ENCODE peak calls at places on chromosomes 12 and 14, in four cellular contexts. J is CD8-positive, alpha-beta T cell; W is psoas muscle; P is lower lobe of right lung. T is an unnamed sample.

GRCh38 chr12:27236498-27236897 is 7.6 kb upstream of the STK38L start:
- DNase-seq in P (no peak), J (no peak), W (no peak), T (no peak)

GRCh38 chr14:100529561-100530031 is 57.6 kb downstream of the BEGAIN start:
- DNase-seq in J (no peak), P (peak; percentile 28), W (peak; percentile 50), T (no peak)

GRCh38 chr12:93002278-93003054 is 73.4 kb upstream of the EEA1 start:
- DNase-seq in W (no peak), P (no peak), J (no peak), T (no peak)

GRCh38 chr12:121579190-121579791 is 1.5 kb downstream of the KDM2B start:
- DNase-seq in W (peak; percentile 68), J (peak; percentile 31), P (peak; percentile 61), T (peak; percentile 58)

GRCh38 chr14:51093371-51094281 is 1.3 kb downstream of the TRIM9 start:
- DNase-seq in J (peak; percentile 30), W (no peak), P (no peak), T (peak; percentile 70)

GRCh38 chr12:79522657-79523386 is 167.9 kb downstream of the PAWR start:
- DNase-seq in P (no peak), J (no peak), W (no peak), T (no peak)

GRCh38 chr14:101857226-101857625 is 95.7 kb downstream of the PPP2R5C start:
- DNase-seq in J (no peak), P (no peak), W (no peak), T (no peak)

GRCh38 chr12:53956251-53956887 is 1.7 kb downstream of the HOXC12 start:
- DNase-seq in J (no peak), P (no peak), W (peak; percentile 48), T (no peak)

GRCh38 chr12:11839093-11839641 is 189.7 kb downstream of the ETV6 start:
- DNase-seq in P (no peak), J (no peak), W (no peak), T (peak; percentile 57)

GRCh38 chr12:11759894-11760293 is 110.4 kb downstream of the ETV6 start:
- DNase-seq in P (no peak), J (no peak), W (no peak), T (no peak)

GRCh38 chr12:113601656-113602263 is 130.1 kb upstream of the LHX5 start:
- DNase-seq in P (no peak), W (no peak), J (no peak), T (no peak)

GRCh38 chr14:89384023-89384422 is 33.0 kb downstream of the FOXN3 start:
- DNase-seq in J (no peak), W (no peak), P (no peak), T (no peak)

GRCh38 chr14:79809849-79810612 is 401.3 kb downstream of the DIO2 start:
- DNase-seq in P (no peak), J (no peak), W (no peak), T (no peak)

GRCh38 chr12:11875414-11875935 is 195.3 kb upstream of the BCL2L14 start:
- DNase-seq in P (no peak), W (no peak), J (no peak), T (no peak)

GRCh38 chr14:105014631-105015030 is 6.3 kb downstream of the CDCA4 start:
- DNase-seq in J (no peak), W (no peak), P (no peak), T (no peak)

GRCh38 chr14:92121207-92121669 is 268 bp downstream of the NDUFB1 start:
- DNase-seq in P (peak; percentile 64), J (peak; percentile 11), W (peak; percentile 80), T (peak; percentile 62)

GRCh38 chr12:113190761-113191160 is 5.2 kb downstream of the RITA1 start:
- DNase-seq in P (no peak), W (no peak), J (no peak), T (no peak)

GRCh38 chr12:53575502-53576264 is 50.5 kb downstream of the ATF7 start:
- DNase-seq in W (no peak), P (no peak), J (no peak), T (peak; percentile 46)

GRCh38 chr14:90443161-90444076 is 46.6 kb downstream of the CALM1 start:
- DNase-seq in W (no peak), J (no peak), P (no peak), T (no peak)

GRCh38 chr12:53569174-53569557 is 57.0 kb downstream of the ATF7 start:
- DNase-seq in J (no peak), P (no peak), W (no peak), T (no peak)

GRCh38 chr14:58488550-58488949 is 61.0 kb downstream of the KIAA0586 start:
- DNase-seq in W (no peak), P (no peak), J (no peak), T (no peak)

GRCh38 chr12:22491034-22491433 is 53.3 kb downstream of the C2CD5 start:
- DNase-seq in W (no peak), J (no peak), P (no peak), T (no peak)

GRCh38 chr14:99573436-99574098 is 30.4 kb downstream of the CCDC85C start:
- DNase-seq in P (no peak), J (no peak), W (no peak), T (no peak)

GRCh38 chr14:56241441-56241840 is 123.2 kb downstream of the PELI2 start:
- DNase-seq in J (no peak), P (no peak), W (no peak), T (no peak)

GRCh38 chr12:1540690-1541089 is 53.7 kb downstream of the FBXL14 start:
- DNase-seq in P (no peak), W (no peak), J (no peak), T (no peak)

GRCh38 chr12:2092890-2093289 is 40.1 kb downstream of the CACNA1C start:
- DNase-seq in P (no peak), W (no peak), J (no peak), T (no peak)

GRCh38 chr12:92538970-92539749 is 163.6 kb upstream of the PLEKHG7 start:
- DNase-seq in P (no peak), J (no peak), W (no peak), T (no peak)

GRCh38 chr12:1284611-1285010 is 293.6 kb downstream of the ERC1 start:
- DNase-seq in W (no peak), P (no peak), J (no peak), T (no peak)

GRCh38 chr14:104429291-104429861 is 150.2 kb upstream of the C14orf180 start:
- DNase-seq in J (no peak), W (no peak), P (peak; percentile 31), T (no peak)

GRCh38 chr14:35050652-35051051 is 4.6 kb downstream of the FAM177A1 start:
- DNase-seq in P (no peak), W (no peak), J (no peak), T (no peak)

GRCh38 chr14:73723799-73724621 is 9.8 kb upstream of the PNMA1 start:
- DNase-seq in W (peak; percentile 92), J (no peak), P (peak; percentile 79), T (peak; percentile 73)

GRCh38 chr14:22837750-22838538 is 1.6 kb downstream of the MMP14 start:
- DNase-seq in J (no peak), P (peak; percentile 46), W (peak; percentile 88), T (peak; percentile 57)

GRCh38 chr14:20657216-20658211 is 16.0 kb upstream of the OR6S1 start:
- DNase-seq in W (no peak), J (no peak), P (no peak), T (no peak)

GRCh38 chr12:28014196-28014595 is 41.7 kb upstream of the PTHLH start:
- DNase-seq in P (no peak), W (no peak), J (no peak), T (no peak)

DNA sequence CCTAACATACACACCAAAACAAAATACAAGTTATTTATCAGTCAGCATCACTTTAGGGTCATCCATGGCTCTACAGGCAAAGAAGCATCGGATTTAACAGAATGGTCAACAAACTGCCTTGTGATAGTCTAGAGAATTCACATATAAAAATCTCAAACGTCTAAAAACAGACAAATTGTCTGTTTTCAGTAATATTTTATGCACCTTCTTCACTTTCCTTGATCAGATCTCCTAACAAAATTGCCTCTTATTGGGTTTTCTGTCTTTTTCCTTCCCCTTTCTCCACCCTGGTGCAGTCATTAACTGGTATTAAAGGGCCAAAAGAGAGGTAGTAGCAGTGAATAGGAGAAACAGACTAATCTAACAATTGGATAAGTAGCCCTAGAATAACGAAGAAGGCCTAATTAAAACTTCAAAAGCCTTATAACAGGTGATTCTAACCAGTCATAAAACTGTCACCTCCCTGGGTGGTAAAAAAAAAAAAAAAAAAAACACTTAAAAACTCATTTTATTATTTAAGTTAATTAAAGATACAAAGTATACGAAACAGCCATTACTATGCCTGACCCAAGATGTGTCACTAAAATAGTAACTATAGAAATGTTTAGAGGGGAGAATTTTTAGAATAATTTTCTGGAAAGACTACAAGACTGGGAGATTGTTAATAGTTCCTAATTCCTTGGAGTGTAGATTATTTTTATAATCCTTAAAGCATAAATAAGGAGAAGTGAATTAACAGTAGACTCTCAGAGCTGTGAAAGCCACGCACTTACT is 1.5 kb downstream of the KIF21A start:
- DNase-seq in W (no peak), J (no peak), P (no peak), T (no peak)
- H3K4me3 ChIP-seq in W (peak overlapping the region; percentile 95), J (peak overlapping the region; percentile 84), P (peak overlapping the region; percentile 75), T (no peak overlapping the region)

GRCh38 chr12:47219243-47219642 is 139.5 kb upstream of the AMIGO2 start:
- DNase-seq in J (no peak), P (no peak), W (no peak), T (no peak)
- H3K4me1 ChIP-seq in J (peaks cover 24% of the 10 kb centered on the region), P (peaks cover 22% of the 10 kb centered on the region), W (no peaks in the 10 kb centered on the region), T (peaks cover 17% of the 10 kb centered on the region)

DNA sequence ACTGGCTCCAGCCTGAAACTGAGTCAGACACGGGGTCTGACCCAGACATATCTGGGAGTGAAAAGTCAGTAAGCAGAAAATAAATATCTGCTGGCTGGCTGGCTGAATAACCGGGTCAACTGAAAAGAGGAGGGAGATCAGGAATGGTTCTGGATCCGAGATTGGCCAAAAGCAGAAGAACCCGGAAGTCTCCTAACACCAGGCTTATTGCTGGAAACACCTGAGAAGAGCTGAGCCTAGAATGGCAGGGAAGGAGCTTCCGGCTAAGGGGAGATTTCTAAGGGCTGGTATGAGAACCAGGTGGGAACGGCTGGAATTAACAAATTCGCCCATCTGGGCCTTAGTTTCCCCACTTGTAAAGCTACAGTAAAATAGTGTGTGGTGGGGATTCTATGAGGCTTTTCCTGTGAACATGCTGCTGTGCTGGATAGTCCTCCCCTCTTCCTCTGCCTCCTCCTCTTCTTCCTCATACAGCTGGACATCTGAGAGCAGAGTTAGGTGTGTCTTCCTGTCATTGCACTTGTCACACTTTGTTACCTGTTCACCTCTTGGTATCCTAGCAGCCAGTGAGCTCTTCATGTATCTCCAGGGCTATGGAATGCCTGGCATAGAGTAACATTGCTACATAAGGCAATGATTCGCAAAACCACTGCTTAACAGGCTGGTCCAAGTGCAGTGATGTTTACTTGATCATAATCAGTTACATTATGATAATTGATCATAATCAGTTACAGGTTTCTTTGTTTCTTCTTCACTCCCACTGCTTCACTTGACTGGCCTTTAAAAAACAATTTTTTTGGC is 2.0 kb upstream of the SHMT2 start:
- DNase-seq in J (no peak), W (no peak), P (no peak), T (no peak)
- H3K4me3 ChIP-seq in J (no peak overlapping the region), W (no peak overlapping the region), P (no peak overlapping the region), T (no peak overlapping the region)

DNA sequence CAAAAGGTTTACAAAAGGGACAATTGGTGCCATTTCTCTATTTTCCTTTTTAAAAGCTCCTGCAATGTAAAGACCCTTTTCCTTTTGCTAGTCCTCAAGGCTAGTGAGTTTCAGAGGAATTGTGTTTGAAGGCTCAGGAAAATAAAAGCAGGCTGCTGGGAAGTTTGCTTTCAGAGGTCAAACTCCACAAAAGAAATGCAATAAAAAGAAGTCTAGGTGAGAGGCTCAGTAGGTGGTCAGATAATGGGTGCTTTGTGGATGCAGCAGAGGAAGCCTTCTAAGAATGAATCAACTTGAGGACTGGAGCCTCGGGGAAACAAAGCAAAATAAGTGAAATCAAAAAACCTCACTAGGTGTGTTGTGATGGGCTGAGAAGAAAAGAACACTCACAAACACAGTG is 10.3 kb downstream of the CCDC175 start:
- DNase-seq in J (no peak), W (no peak), P (no peak), T (peak; percentile 22)
- H3K4me1 ChIP-seq in J (no peaks in the 10 kb centered on the region), W (no peaks in the 10 kb centered on the region), P (no peaks in the 10 kb centered on the region), T (peaks cover 18% of the 10 kb centered on the region)